ENCODE peak calls at places on chromosomes 7 and 10, in five cellular contexts. One of them, this sample, is unnamed.

GRCh38 chr10:71708301-71708703 is 11.3 kb downstream of the C10orf105 start:
- DNase-seq in A549: peak; percentile 42
- DNase-seq in A673: peak; percentile 58
- DNase-seq in PC-3: peak; percentile 44
- DNase-seq in right cardiac atrium: peak; percentile 65
- DNase-seq in this sample: peak; percentile 62

GRCh38 chr10:33143160-33143728 is 185.2 kb upstream of the ITGB1 start:
- DNase-seq in A549: no peak
- DNase-seq in A673: peak; percentile 67
- DNase-seq in PC-3: peak; percentile 100
- DNase-seq in right cardiac atrium: no peak
- DNase-seq in this sample: peak; percentile 21

GRCh38 chr10:97891497-97892167 is 42.0 kb downstream of the GOLGA7B start:
- DNase-seq in A549: no peak
- DNase-seq in A673: no peak
- DNase-seq in PC-3: no peak
- DNase-seq in right cardiac atrium: no peak
- DNase-seq in this sample: no peak

GRCh38 chr7:9961161-9961922 is 1012.3 kb upstream of the PHF14 start:
- DNase-seq in A549: no peak
- DNase-seq in A673: no peak
- DNase-seq in PC-3: no peak
- DNase-seq in right cardiac atrium: no peak
- DNase-seq in this sample: no peak

GRCh38 chr7:208128-208673 is 15.8 kb downstream of the FAM20C start:
- DNase-seq in A549: no peak
- DNase-seq in A673: no peak
- DNase-seq in PC-3: no peak
- DNase-seq in right cardiac atrium: no peak
- DNase-seq in this sample: no peak

GRCh38 chr7:17937506-17938115 is 2.7 kb downstream of the SNX13 start:
- DNase-seq in A549: no peak
- DNase-seq in A673: no peak
- DNase-seq in PC-3: peak; percentile 24
- DNase-seq in right cardiac atrium: no peak
- DNase-seq in this sample: no peak

GRCh38 chr10:131240691-131241090 is 70.8 kb downstream of the TCERG1L start:
- DNase-seq in A549: no peak
- DNase-seq in A673: no peak
- DNase-seq in PC-3: no peak
- DNase-seq in right cardiac atrium: no peak
- DNase-seq in this sample: no peak

GRCh38 chr7:128876978-128877755 is 14.5 kb downstream of the ATP6V1F start:
- DNase-seq in A549: no peak
- DNase-seq in A673: no peak
- DNase-seq in PC-3: no peak
- DNase-seq in right cardiac atrium: peak; percentile 4
- DNase-seq in this sample: no peak

GRCh38 chr10:106682175-106682574 is 482.3 kb downstream of the SORCS1 start:
- DNase-seq in A549: no peak
- DNase-seq in A673: peak; percentile 23
- DNase-seq in PC-3: peak; percentile 45
- DNase-seq in right cardiac atrium: no peak
- DNase-seq in this sample: no peak

GRCh38 chr10:119461380-119461779 is 81.1 kb downstream of the RGS10 start:
- DNase-seq in A549: no peak
- DNase-seq in A673: no peak
- DNase-seq in PC-3: peak; percentile 94
- DNase-seq in right cardiac atrium: no peak
- DNase-seq in this sample: no peak

GRCh38 chr7:105270117-105270516 is 118.6 kb downstream of the SRPK2 start:
- DNase-seq in A549: no peak
- DNase-seq in A673: no peak
- DNase-seq in PC-3: no peak
- DNase-seq in right cardiac atrium: no peak
- DNase-seq in this sample: no peak

GRCh38 chr7:17301491-17302101 is 3.1 kb downstream of the AHR start:
- DNase-seq in A549: peak; percentile 53
- DNase-seq in A673: peak; percentile 63
- DNase-seq in PC-3: peak; percentile 66
- DNase-seq in right cardiac atrium: no peak
- DNase-seq in this sample: peak; percentile 16

GRCh38 chr7:22858274-22858639 is 35.6 kb upstream of the TOMM7 start:
- DNase-seq in A549: no peak
- DNase-seq in A673: no peak
- DNase-seq in PC-3: no peak
- DNase-seq in right cardiac atrium: no peak
- DNase-seq in this sample: no peak
- H3K4me1 ChIP-seq in A549: peaks cover 54% of the 10 kb centered on the region
- H3K4me1 ChIP-seq in A673: peaks cover 18% of the 10 kb centered on the region
- H3K4me1 ChIP-seq in PC-3: peaks cover 47% of the 10 kb centered on the region
- H3K4me1 ChIP-seq in right cardiac atrium: no peaks in the 10 kb centered on the region
- H3K4me1 ChIP-seq in this sample: peaks cover 18% of the 10 kb centered on the region

GRCh38 chr10:1004294-1004693 is 16.1 kb downstream of the GTPBP4 start:
- DNase-seq in A549: no peak
- DNase-seq in A673: no peak
- DNase-seq in PC-3: no peak
- DNase-seq in right cardiac atrium: no peak
- DNase-seq in this sample: no peak

GRCh38 chr10:1009071-1009494 is 16.6 kb downstream of the IDI2 start:
- DNase-seq in A549: no peak
- DNase-seq in A673: no peak
- DNase-seq in PC-3: no peak
- DNase-seq in right cardiac atrium: no peak
- DNase-seq in this sample: no peak

GRCh38 chr10:1007583-1007982 is 18.1 kb downstream of the IDI2 start:
- DNase-seq in A549: no peak
- DNase-seq in A673: no peak
- DNase-seq in PC-3: no peak
- DNase-seq in right cardiac atrium: no peak
- DNase-seq in this sample: no peak

GRCh38 chr10:1002425-1003006 is 14.3 kb downstream of the GTPBP4 start:
- DNase-seq in A549: peak; percentile 56
- DNase-seq in A673: no peak
- DNase-seq in PC-3: no peak
- DNase-seq in right cardiac atrium: no peak
- DNase-seq in this sample: no peak

GRCh38 chr10:1006573-1006972 is 18.3 kb downstream of the GTPBP4 start:
- DNase-seq in A549: no peak
- DNase-seq in A673: no peak
- DNase-seq in PC-3: no peak
- DNase-seq in right cardiac atrium: no peak
- DNase-seq in this sample: no peak
- H3K27ac ChIP-seq in A549: no peak overlapping the region
- H3K27ac ChIP-seq in A673: no peak overlapping the region
- H3K27ac ChIP-seq in PC-3: no peak overlapping the region
- H3K27ac ChIP-seq in right cardiac atrium: no peak overlapping the region
- H3K27ac ChIP-seq in this sample: no peak overlapping the region

DNA sequence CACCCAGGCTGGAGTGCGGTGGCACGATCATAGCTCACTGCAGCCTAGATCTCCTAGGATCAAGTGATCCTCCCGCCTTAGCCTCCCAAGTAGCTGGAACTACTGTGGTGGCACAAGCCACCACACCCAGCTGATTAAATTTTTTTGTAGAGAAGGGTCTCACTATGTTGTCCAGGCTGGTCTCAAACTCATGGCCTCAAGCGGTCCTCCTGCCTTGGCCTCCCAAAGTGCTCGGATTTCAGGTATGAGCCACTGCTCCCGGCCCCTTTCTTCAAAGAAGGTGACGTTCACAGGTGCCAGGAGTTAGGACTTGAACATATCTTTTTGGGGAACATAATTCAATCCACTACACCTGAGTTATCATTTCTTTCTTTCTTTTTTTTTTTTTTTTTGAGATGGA is 2.9 kb upstream of the TTYH3 start:
- DNase-seq in A549: no peak
- DNase-seq in A673: no peak
- DNase-seq in PC-3: no peak
- DNase-seq in right cardiac atrium: no peak
- DNase-seq in this sample: no peak
- H3K4me3 ChIP-seq in A549: no peak overlapping the region
- H3K4me3 ChIP-seq in A673: no peak overlapping the region
- H3K4me3 ChIP-seq in PC-3: no peak overlapping the region
- H3K4me3 ChIP-seq in right cardiac atrium: no peak overlapping the region
- H3K4me3 ChIP-seq in this sample: no peak overlapping the region

GRCh38 chr10:4767033-4767814 is 58.8 kb upstream of the AKR1E2 start:
- DNase-seq in A549: peak; percentile 57
- DNase-seq in A673: peak; percentile 80
- DNase-seq in PC-3: peak; percentile 52
- DNase-seq in right cardiac atrium: no peak
- DNase-seq in this sample: peak; percentile 53
- H3K4me1 ChIP-seq in A549: peaks cover 43% of the 10 kb centered on the region
- H3K4me1 ChIP-seq in A673: peaks cover 61% of the 10 kb centered on the region
- H3K4me1 ChIP-seq in PC-3: peaks cover 81% of the 10 kb centered on the region
- H3K4me1 ChIP-seq in right cardiac atrium: peaks cover 3% of the 10 kb centered on the region
- H3K4me1 ChIP-seq in this sample: peaks cover 3% of the 10 kb centered on the region

GRCh38 chr7:5687936-5688673 is 93.4 kb downstream of the RNF216 start:
- DNase-seq in A549: no peak
- DNase-seq in A673: no peak
- DNase-seq in PC-3: no peak
- DNase-seq in right cardiac atrium: no peak
- DNase-seq in this sample: no peak

GRCh38 chr7:5690931-5691461 is 90.5 kb downstream of the RNF216 start:
- DNase-seq in A549: no peak
- DNase-seq in A673: no peak
- DNase-seq in PC-3: no peak
- DNase-seq in right cardiac atrium: peak; percentile 61
- DNase-seq in this sample: no peak

GRCh38 chr7:5689118-5689517 is 92.3 kb downstream of the RNF216 start:
- DNase-seq in A549: no peak
- DNase-seq in A673: no peak
- DNase-seq in PC-3: no peak
- DNase-seq in right cardiac atrium: no peak
- DNase-seq in this sample: no peak

GRCh38 chr7:5691536-5692090 is 89.8 kb downstream of the RNF216 start:
- DNase-seq in A549: no peak
- DNase-seq in A673: no peak
- DNase-seq in PC-3: no peak
- DNase-seq in right cardiac atrium: no peak
- DNase-seq in this sample: no peak

DNA sequence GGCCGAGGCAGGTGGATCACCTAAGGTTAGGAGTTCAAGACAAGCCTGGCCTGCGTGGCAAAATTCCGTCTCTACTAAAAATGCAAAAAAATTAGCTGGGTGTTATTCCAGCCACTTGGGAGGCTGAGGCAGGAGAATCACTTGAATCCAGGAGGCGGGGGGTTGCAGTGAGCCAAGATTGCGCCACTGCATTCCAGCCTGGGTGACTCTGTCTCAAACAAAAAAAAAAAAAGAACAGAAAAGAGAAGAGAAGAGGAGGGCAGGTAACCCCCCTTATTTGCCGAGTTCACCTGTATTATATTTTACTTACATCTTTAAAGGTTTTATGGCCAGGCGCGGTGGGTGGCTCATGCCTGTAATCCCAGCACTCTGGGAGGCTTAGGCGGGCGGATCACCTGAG is 91.7 kb downstream of the RNF216 start:
- DNase-seq in A549: no peak
- DNase-seq in A673: no peak
- DNase-seq in PC-3: no peak
- DNase-seq in right cardiac atrium: no peak
- DNase-seq in this sample: no peak
- H3K27ac ChIP-seq in A549: peak overlapping the region; percentile 86
- H3K27ac ChIP-seq in A673: peak overlapping the region; percentile 21
- H3K27ac ChIP-seq in PC-3: peak overlapping the region; percentile 14
- H3K27ac ChIP-seq in right cardiac atrium: no peak overlapping the region
- H3K27ac ChIP-seq in this sample: no peak overlapping the region

GRCh38 chr7:100476108-100476780 is 2.8 kb downstream of the TSC22D4 start:
- DNase-seq in A549: no peak
- DNase-seq in A673: no peak
- DNase-seq in PC-3: no peak
- DNase-seq in right cardiac atrium: no peak
- DNase-seq in this sample: no peak

GRCh38 chr7:100478966-100479660 is at the start of gene TSC22D4:
- DNase-seq in A549: peak; percentile 90
- DNase-seq in A673: peak; percentile 96
- DNase-seq in PC-3: peak; percentile 82
- DNase-seq in right cardiac atrium: peak; percentile 95
- DNase-seq in this sample: peak; percentile 98

GRCh38 chr7:100475549-100475948 is 3.5 kb downstream of the TSC22D4 start:
- DNase-seq in A549: no peak
- DNase-seq in A673: no peak
- DNase-seq in PC-3: no peak
- DNase-seq in right cardiac atrium: peak; percentile 63
- DNase-seq in this sample: no peak

GRCh38 chr7:100476903-100477870 is 1.8 kb downstream of the TSC22D4 start:
- DNase-seq in A549: no peak
- DNase-seq in A673: no peak
- DNase-seq in PC-3: no peak
- DNase-seq in right cardiac atrium: no peak
- DNase-seq in this sample: no peak

DNA sequence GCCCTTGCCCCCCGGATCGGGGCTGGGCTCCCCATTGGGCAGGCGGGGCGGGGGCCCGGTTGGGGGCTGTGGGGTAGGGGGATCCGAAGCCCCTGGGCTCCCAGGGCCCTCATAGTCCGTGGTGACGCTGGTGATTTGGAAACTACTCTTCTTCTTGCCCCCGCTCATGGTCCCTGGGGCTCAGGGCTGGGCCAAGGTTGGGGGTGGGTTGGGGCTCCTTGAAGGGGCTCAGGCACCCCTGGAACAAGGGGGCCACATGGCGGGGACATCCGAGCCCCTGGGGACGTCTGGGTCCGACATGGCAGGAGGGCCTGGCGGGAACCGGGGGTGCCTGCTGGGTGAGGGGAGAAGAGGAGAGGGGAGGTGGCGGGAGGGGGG is 1.2 kb downstream of the TSC22D4 start:
- DNase-seq in A549: no peak
- DNase-seq in A673: no peak
- DNase-seq in PC-3: no peak
- DNase-seq in right cardiac atrium: no peak
- DNase-seq in this sample: no peak
- H3K4me3 ChIP-seq in A549: peak overlapping the region; percentile 75
- H3K4me3 ChIP-seq in A673: peak overlapping the region; percentile 87
- H3K4me3 ChIP-seq in PC-3: peak overlapping the region; percentile 84
- H3K4me3 ChIP-seq in right cardiac atrium: peak overlapping the region; percentile 85
- H3K4me3 ChIP-seq in this sample: peak overlapping the region; percentile 79

DNA sequence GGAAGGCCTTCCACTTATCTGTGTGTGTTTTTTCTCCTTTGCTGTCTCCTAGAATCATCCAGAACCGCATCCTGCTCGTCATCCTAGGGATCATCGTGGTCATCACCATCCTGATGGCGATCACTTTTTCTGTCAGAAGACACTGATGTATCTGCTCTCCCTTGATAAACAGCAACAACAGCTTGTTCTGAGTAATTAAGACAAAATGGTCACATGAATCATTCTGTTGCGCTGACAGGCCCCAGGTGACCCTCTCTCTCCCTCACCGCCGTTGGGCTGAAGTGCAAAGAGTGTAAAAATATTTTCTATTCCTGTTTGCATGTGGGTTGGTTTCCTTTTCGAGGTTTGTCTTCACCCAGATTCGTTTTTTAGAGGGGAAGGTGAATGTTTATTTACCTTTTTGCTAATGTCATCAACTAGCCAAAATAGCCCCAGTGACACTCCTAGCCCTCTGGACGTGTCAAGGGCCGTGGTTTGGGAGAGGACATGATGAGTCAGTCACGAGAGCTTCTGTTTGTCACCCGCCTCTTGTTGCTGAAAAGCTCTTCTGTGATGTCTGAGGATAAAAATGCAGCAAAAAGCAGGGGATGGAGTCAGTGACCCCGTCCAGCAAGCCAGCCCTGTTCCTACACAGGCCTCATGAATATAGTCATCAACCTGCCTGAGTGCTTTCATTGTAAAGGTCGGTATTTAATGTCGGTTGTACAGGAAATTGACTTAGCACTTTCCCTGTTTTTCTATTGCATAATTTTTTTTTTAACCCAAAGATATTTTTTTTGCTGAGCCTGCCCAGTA is 134.6 kb upstream of the TCF7L2 start:
- DNase-seq in A549: peak; percentile 13
- DNase-seq in A673: no peak
- DNase-seq in PC-3: peak; percentile 64
- DNase-seq in right cardiac atrium: no peak
- DNase-seq in this sample: peak; percentile 27
- H3K4me1 ChIP-seq in A549: peaks cover 31% of the 10 kb centered on the region
- H3K4me1 ChIP-seq in A673: no peaks in the 10 kb centered on the region
- H3K4me1 ChIP-seq in PC-3: peaks cover 40% of the 10 kb centered on the region
- H3K4me1 ChIP-seq in right cardiac atrium: no peaks in the 10 kb centered on the region
- H3K4me1 ChIP-seq in this sample: peaks cover 33% of the 10 kb centered on the region